ENCODE peak calls at places on chromosome 14, in eight cellular contexts. F, Z, K, H, X, V, T and M are unnamed samples.

GRCh38 chr14:89616425-89617141 is 199.6 kb upstream of the FOXN3 start:
- DNase-seq in X (peak), K (peak), Z (peak), T (no peak), V (no peak), H (peak), F (no peak), M (peak)

GRCh38 chr14:68094158-68094557 is 274.6 kb downstream of the RAD51B start:
- DNase-seq in K (no peak), T (no peak), F (no peak), H (no peak), V (no peak), X (no peak), Z (no peak), M (no peak)

GRCh38 chr14:93984987-93985410 is 8.6 kb upstream of the ASB2 start:
- DNase-seq in F (peak), H (peak), K (peak), X (peak), T (no peak), V (no peak), Z (peak), M (peak)

GRCh38 chr14:97485172-97485571 is 688.0 kb downstream of the VRK1 start:
- DNase-seq in Z (no peak), X (no peak), K (no peak), V (no peak), H (no peak), F (no peak), T (no peak), M (no peak)

GRCh38 chr14:64812412-64812811 is 67.3 kb downstream of the SPTB start:
- DNase-seq in F (peak), H (no peak), V (no peak), Z (no peak), X (no peak), T (peak), K (no peak), M (no peak)

GRCh38 chr14:51697848-51698247 is 46.1 kb downstream of the FRMD6 start:
- DNase-seq in T (no peak), V (no peak), K (no peak), F (no peak), X (no peak), Z (no peak), H (no peak), M (no peak)

GRCh38 chr14:91830777-91831176 is 36.6 kb downstream of the TC2N start:
- DNase-seq in Z (no peak), T (peak), X (no peak), F (peak), K (no peak), H (no peak), V (peak), M (no peak)

GRCh38 chr14:46861753-46862152 is 210.2 kb upstream of the RPL10L start:
- DNase-seq in F (no peak), H (no peak), Z (no peak), K (no peak), T (no peak), X (no peak), V (no peak), M (no peak)

GRCh38 chr14:65281991-65282908 is 130.3 kb upstream of the FUT8 start:
- DNase-seq in X (peak), Z (peak), V (no peak), K (peak), T (no peak), F (no peak), H (peak), M (peak)

GRCh38 chr14:52348279-52348678 is 34.2 kb downstream of the PTGER2 start:
- DNase-seq in H (no peak), F (no peak), T (no peak), Z (no peak), X (peak), V (no peak), K (peak), M (peak)

GRCh38 chr14:64082837-64083236 is 211.3 kb downstream of the ESR2 start:
- DNase-seq in F (peak), V (no peak), X (peak), T (no peak), K (no peak), Z (no peak), H (peak), M (no peak)

GRCh38 chr14:35695072-35695471 is 114.0 kb downstream of the RALGAPA1 start:
- DNase-seq in K (no peak), V (no peak), Z (no peak), F (no peak), H (no peak), X (no peak), T (no peak), M (no peak)

GRCh38 chr14:31326111-31326510 is 94.2 kb downstream of the HEATR5A start:
- DNase-seq in V (no peak), X (peak), Z (peak), H (peak), K (peak), T (no peak), F (no peak), M (peak)

GRCh38 chr14:79418649-79419415 is 792.5 kb downstream of the DIO2 start:
- DNase-seq in H (no peak), F (no peak), X (no peak), K (no peak), V (no peak), Z (no peak), T (no peak), M (no peak)

GRCh38 chr14:94009767-94010166 is 12.7 kb downstream of the CCDC197 start:
- DNase-seq in X (peak), V (no peak), Z (peak), F (no peak), K (peak), H (peak), T (no peak), M (peak)

GRCh38 chr14:24734917-24735500 is 101.0 kb upstream of the GZMB start:
- DNase-seq in X (peak), V (peak), K (peak), Z (peak), T (peak), F (peak), H (peak), M (peak)

GRCh38 chr14:93745603-93746273 is 42.5 kb downstream of the PRIMA1 start:
- DNase-seq in Z (no peak), K (no peak), H (no peak), X (no peak), F (no peak), V (no peak), T (no peak), M (no peak)

GRCh38 chr14:83260751-83261150 is 1727.1 kb upstream of the SEL1L start:
- DNase-seq in F (no peak), X (no peak), Z (no peak), H (no peak), V (no peak), K (peak), T (no peak), M (no peak)

GRCh38 chr14:72075649-72076334 is 143.6 kb downstream of the RGS6 start:
- DNase-seq in Z (no peak), V (no peak), F (no peak), X (no peak), H (no peak), T (no peak), K (no peak), M (no peak)

GRCh38 chr14:98725676-98726075 is 546.3 kb downstream of the BCL11B start:
- DNase-seq in Z (no peak), V (no peak), K (no peak), T (no peak), H (no peak), X (no peak), F (no peak), M (no peak)

GRCh38 chr14:78232666-78233065 is 62.5 kb downstream of the NRXN3 start:
- DNase-seq in X (no peak), V (no peak), K (no peak), F (no peak), H (no peak), Z (no peak), T (no peak), M (no peak)

GRCh38 chr14:102996941-102997340 is 60.4 kb downstream of the CDC42BPB start:
- DNase-seq in T (no peak), V (no peak), H (no peak), K (no peak), Z (no peak), F (no peak), X (no peak), M (no peak)

GRCh38 chr14:73743431-73743931 is 29.3 kb upstream of the PNMA1 start:
- DNase-seq in K (no peak), Z (no peak), T (no peak), V (no peak), H (no peak), F (peak), X (no peak), M (peak)

GRCh38 chr14:20624495-20625070 is 16.9 kb downstream of the OR6S1 start:
- DNase-seq in H (peak), T (peak), K (peak), V (peak), X (peak), F (peak), Z (peak), M (peak)

GRCh38 chr14:69696633-69697557 is 70.0 kb upstream of the SRSF5 start:
- DNase-seq in V (no peak), X (peak), K (no peak), F (no peak), T (no peak), Z (no peak), H (peak), M (no peak)

GRCh38 chr14:46140445-46140844 is 511.1 kb downstream of the RPL10L start:
- DNase-seq in F (no peak), Z (no peak), H (no peak), K (no peak), X (no peak), T (no peak), V (no peak), M (no peak)

GRCh38 chr14:94505206-94505605 is 4.1 kb downstream of the SERPINA12 start:
- DNase-seq in Z (no peak), V (no peak), K (no peak), H (no peak), X (no peak), T (no peak), F (no peak), M (no peak)

GRCh38 chr14:73746540-73747385 is 32.6 kb upstream of the PNMA1 start:
- DNase-seq in X (no peak), F (no peak), V (no peak), H (no peak), K (no peak), T (no peak), Z (no peak), M (no peak)

GRCh38 chr14:102922490-102923200 is at the start of gene AMN:
- DNase-seq in T (no peak), V (no peak), F (no peak), Z (no peak), H (peak), K (no peak), X (peak), M (no peak)

GRCh38 chr14:68062651-68063050 is 243.1 kb downstream of the RAD51B start:
- DNase-seq in T (no peak), Z (no peak), V (no peak), X (no peak), H (no peak), F (no peak), K (no peak), M (no peak)

GRCh38 chr14:36797634-36798033 is 136.0 kb downstream of the PAX9 start:
- DNase-seq in H (no peak), Z (no peak), V (no peak), K (no peak), F (no peak), X (no peak), T (no peak), M (no peak)

GRCh38 chr14:59464651-59465569 is at the start of gene GPR135:
- DNase-seq in T (peak), Z (peak), K (peak), V (peak), H (peak), F (peak), X (peak), M (peak)

GRCh38 chr14:65006251-65006721 is 19.6 kb downstream of the FNTB start:
- DNase-seq in T (no peak), X (no peak), K (no peak), V (no peak), F (no peak), H (no peak), Z (no peak), M (no peak)

GRCh38 chr14:24095196-24096068 is 1.3 kb downstream of the PCK2 start:
- DNase-seq in Z (peak), T (no peak), F (peak), H (peak), V (no peak), K (peak), X (peak), M (peak)

GRCh38 chr14:93543766-93544165 is 113.0 kb downstream of the UNC79 start:
- DNase-seq in K (peak), H (peak), Z (peak), F (no peak), V (no peak), X (peak), T (no peak), M (peak)

GRCh38 chr14:50008562-50009355 is 107.6 kb downstream of the VCPKMT start:
- DNase-seq in T (no peak), F (no peak), K (peak), V (no peak), Z (no peak), X (no peak), H (no peak), M (no peak)

GRCh38 chr14:50003213-50004021 is 110.5 kb downstream of the ARF6 start:
- DNase-seq in Z (peak), X (peak), K (peak), F (peak), V (peak), H (peak), T (peak), M (peak)

GRCh38 chr14:50010752-50011151 is 105.6 kb downstream of the VCPKMT start:
- DNase-seq in V (no peak), X (no peak), T (no peak), H (no peak), F (no peak), K (peak), Z (peak), M (peak)

GRCh38 chr14:50006141-50006540 is 110.2 kb downstream of the VCPKMT start:
- DNase-seq in F (no peak), V (no peak), H (no peak), X (no peak), K (no peak), Z (no peak), T (no peak), M (peak)

GRCh38 chr14:50007123-50007903 is 109.1 kb downstream of the VCPKMT start:
- DNase-seq in F (no peak), T (no peak), K (no peak), V (no peak), X (no peak), Z (no peak), H (no peak), M (no peak)
- TF ChIP-seq CTCF in F (no peak), T (no peak), K (peak), V (no peak), X (no peak), Z (no peak), H (no peak), M (no peak)

GRCh38 chr14:96255501-96256366 is at the start of gene BDKRB1:
- DNase-seq in T (no peak), Z (peak), X (peak), K (peak), H (peak), F (no peak), V (no peak), M (peak)

GRCh38 chr14:96257900-96258299 is 1.9 kb downstream of the BDKRB1 start:
- DNase-seq in X (no peak), Z (no peak), V (no peak), K (no peak), H (no peak), F (no peak), T (no peak), M (no peak)

GRCh38 chr14:96254696-96255095 is 1.3 kb upstream of the BDKRB1 start:
- DNase-seq in K (no peak), H (no peak), T (no peak), Z (no peak), X (no peak), V (no peak), F (no peak), M (no peak)

GRCh38 chr14:96257056-96257455 is 1.0 kb downstream of the BDKRB1 start:
- DNase-seq in T (no peak), X (no peak), V (no peak), Z (no peak), F (no peak), H (no peak), K (peak), M (no peak)

DNA sequence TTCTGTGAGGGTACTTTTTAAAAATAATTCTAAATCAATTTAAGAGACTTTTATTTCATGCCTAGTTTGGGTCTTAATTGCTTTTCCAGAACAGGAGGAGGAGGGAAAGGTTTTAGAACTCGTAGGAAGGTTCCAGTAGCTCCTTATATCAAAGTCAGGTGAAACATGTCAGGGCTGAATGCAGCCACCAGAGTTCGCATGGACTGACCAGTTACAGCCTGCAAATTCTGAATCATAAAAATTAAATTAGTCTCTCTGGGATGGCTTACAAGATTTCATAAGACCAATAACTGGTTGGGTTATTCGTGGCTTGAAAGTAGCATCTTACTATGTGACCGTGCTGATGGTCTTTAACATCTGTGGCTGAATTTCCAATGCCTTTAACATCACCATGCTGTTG is 410 bp downstream of the BDKRB1 start:
- DNase-seq in F (no peak), H (no peak), T (no peak), V (no peak), Z (peak), K (peak), X (no peak), M (peak)
- H3K4me3 ChIP-seq in F (no peak), H (no peak), T (no peak), V (no peak), Z (peak), K (peak), X (peak), M (peak)

GRCh38 chr14:101851716-101852395 is 90.3 kb downstream of the PPP2R5C start:
- DNase-seq in V (no peak), H (no peak), T (no peak), X (no peak), F (no peak), K (no peak), Z (no peak), M (no peak)
- TF ChIP-seq CTCF in V (no peak), H (no peak), T (no peak), X (no peak), F (no peak), K (no peak), Z (no peak), M (no peak)

DNA sequence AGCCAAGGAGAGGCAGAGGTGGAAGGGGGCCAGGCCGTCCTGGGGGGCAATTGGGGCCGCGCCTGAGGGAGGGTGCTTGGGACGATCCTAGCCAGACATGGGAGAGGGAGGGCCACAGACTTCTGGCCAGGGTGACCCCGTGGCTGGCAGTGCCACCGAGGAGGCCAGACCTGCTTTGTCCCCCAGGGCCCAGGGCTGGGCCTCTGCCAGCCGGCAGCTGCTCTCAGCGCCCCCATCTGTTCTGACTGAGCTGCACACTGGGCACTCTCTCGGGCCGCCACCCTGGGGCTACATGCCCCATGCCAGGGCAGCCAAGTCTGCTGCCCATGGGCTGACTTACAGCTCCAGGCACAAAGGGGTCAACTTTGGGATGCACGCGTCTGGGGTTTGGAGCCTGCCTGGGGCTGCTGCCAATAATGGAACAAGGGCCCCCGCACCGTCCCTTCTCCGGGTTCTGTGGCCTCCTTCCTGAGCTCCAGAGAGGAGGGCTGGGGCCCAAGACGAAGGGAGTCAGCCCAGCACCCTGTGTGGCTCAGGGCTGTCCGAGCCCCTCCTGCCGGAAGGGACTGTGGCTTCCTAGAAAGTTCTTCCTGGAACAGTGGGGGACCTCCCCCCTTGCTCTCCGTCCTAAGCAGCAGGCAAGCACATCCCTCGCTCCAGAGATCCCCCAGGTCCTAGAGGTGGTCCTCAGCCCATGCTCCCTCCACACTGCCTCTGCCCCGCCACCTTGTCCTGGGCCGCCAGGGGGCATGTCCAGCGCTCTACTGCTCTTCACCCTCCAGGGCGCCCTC is 1.1 kb downstream of the ADSS1 start:
- DNase-seq in K (no peak), X (peak), T (peak), V (no peak), H (peak), F (peak), Z (peak), M (no peak)
- H3K4me3 ChIP-seq in K (peak), X (peak), T (peak), V (peak), H (peak), F (no peak), Z (peak), M (peak)

DNA sequence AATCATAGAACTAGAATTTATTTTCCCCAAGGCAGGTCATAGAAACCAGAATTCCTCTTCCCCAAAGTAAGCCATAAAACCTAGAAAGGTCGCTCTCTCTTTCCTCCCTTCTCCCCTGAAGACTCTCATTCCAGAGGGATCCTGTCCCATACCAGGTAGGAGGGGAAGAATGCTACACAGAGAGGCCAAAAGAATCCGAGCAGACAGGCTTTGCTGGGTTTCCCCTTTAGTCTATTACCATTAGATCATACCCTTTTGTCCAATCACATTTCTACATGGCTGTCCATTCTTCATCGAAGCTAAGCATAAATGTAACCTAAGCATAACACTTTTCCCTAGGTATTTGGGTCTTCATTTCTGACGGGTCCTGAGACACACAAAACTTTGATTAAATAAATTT is 204.5 kb downstream of the SPTSSA start:
- DNase-seq in X (no peak), Z (no peak), F (no peak), H (no peak), K (no peak), T (no peak), V (no peak), M (no peak)
- TF ChIP-seq CTCF in X (no peak), Z (no peak), F (no peak), H (no peak), K (no peak), T (no peak), V (no peak), M (no peak)

GRCh38 chr14:100282766-100283419 is 23.4 kb downstream of the SLC25A29 start:
- DNase-seq in F (no peak), H (no peak), V (peak), Z (no peak), K (no peak), X (no peak), T (peak), M (no peak)
- H3K4me3 ChIP-seq in F (no peak), H (no peak), V (no peak), Z (no peak), K (no peak), X (no peak), T (no peak), M (no peak)

DNA sequence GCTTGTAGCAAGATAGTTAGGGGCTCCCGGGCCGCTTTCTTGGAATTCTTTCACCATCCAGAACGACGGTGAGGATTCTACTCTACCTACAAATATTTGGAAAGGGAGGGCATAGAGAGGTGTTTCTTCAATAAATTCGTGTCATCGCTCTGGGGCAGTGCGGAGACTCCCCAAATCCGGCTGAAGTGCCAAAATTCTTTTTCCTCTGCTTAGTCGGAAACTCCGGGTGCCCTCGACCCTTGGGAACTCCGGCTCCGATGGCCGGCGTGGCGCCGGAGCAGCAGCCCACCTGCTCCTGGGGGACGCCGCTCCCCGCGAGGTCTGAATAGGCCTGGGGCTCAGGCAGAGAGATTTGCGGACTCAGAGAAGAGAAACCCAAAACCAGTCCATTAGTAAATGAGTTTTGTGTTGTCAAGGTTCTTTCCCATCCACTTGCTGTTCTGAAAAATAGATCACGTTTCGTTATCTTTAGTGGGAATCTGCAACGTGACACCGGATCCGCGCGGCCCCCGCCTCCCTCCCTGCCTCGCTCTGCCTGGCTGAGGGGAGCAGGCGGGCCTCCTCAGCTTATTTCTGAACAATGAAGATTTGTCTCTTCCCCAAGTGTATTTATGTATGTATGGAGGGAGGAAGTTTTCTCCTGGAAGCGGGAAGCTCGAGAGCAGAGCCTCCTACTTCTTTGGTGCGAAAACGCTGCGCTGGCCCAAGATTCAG is 3.6 kb upstream of the SIX1 start:
- DNase-seq in V (peak), H (no peak), Z (no peak), X (no peak), K (peak), F (no peak), T (no peak), M (no peak)
- TF ChIP-seq CTCF in V (no peak), H (no peak), Z (no peak), X (no peak), K (no peak), F (no peak), T (no peak), M (no peak)